ENCODE peak calls at places on chromosomes 7 and 10, in six cellular contexts. B is Panc1, I is neuronal stem cell, Q is A549, Y is astrocyte, K is cardiac fibroblast. U is an unnamed sample.

GRCh38 chr10:24153016-24153415 is 55.9 kb upstream of the KIAA1217 start:
- DNase-seq in B (no peak), I (no peak), Q (no peak), Y (peak), K (no peak), U (peak)

GRCh38 chr10:21083861-21084260 is 186.8 kb upstream of the NEBL start:
- DNase-seq in B (no peak), I (no peak), Q (no peak), Y (no peak), K (no peak), U (no peak)

GRCh38 chr7:121960678-121961461 is 87.9 kb downstream of the PTPRZ1 start:
- DNase-seq in B (peak), I (no peak), Q (peak), Y (peak), K (peak), U (peak)

GRCh38 chr10:88897019-88897853 is 17.2 kb downstream of the STAMBPL1 start:
- DNase-seq in B (no peak), I (no peak), Q (peak), Y (no peak), K (no peak), U (no peak)

GRCh38 chr10:113665806-113666354 is 2.0 kb upstream of the NRAP start:
- DNase-seq in B (no peak), I (no peak), Q (peak), Y (peak), K (peak), U (peak)

GRCh38 chr10:76558996-76559888 is 1078.4 kb downstream of the KCNMA1 start:
- DNase-seq in B (no peak), I (no peak), Q (no peak), Y (peak), K (peak), U (peak)

GRCh38 chr7:45013465-45013967 is 13.5 kb downstream of the CCM2 start:
- DNase-seq in B (no peak), I (no peak), Q (no peak), Y (no peak), K (no peak), U (no peak)

GRCh38 chr10:122052702-122053101 is 63.7 kb downstream of the TACC2 start:
- DNase-seq in B (no peak), I (no peak), Q (no peak), Y (peak), K (no peak), U (no peak)

GRCh38 chr10:42816917-42817316 is 34.3 kb downstream of the BMS1 start:
- DNase-seq in B (no peak), I (no peak), Q (no peak), Y (no peak), K (no peak), U (no peak)

GRCh38 chr7:29557954-29558353 is 5.7 kb upstream of the PRR15 start:
- DNase-seq in B (no peak), I (no peak), Q (peak), Y (no peak), K (peak), U (peak)

GRCh38 chr10:15744217-15744865 is 24.6 kb upstream of the ITGA8 start:
- DNase-seq in B (peak), I (peak), Q (peak), Y (no peak), K (peak), U (peak)

GRCh38 chr7:17444673-17445072 is 146.2 kb downstream of the AHR start:
- DNase-seq in B (no peak), I (no peak), Q (peak), Y (peak), K (peak), U (peak)

GRCh38 chr10:306654-307185 is 171.5 kb downstream of the ZMYND11 start:
- DNase-seq in B (no peak), I (no peak), Q (no peak), Y (no peak), K (no peak), U (no peak)

GRCh38 chr7:113890326-113891030 is 28.3 kb downstream of the PPP1R3A start:
- DNase-seq in B (no peak), I (no peak), Q (no peak), Y (peak), K (no peak), U (peak)

GRCh38 chr10:89555688-89556445 is 20.5 kb upstream of the SLC16A12 start:
- DNase-seq in B (no peak), I (no peak), Q (peak), Y (no peak), K (peak), U (peak)

GRCh38 chr10:42990721-42991441 is 86.0 kb upstream of the RET start:
- DNase-seq in B (no peak), I (no peak), Q (no peak), Y (no peak), K (no peak), U (no peak)

GRCh38 chr7:1325246-1325645 is 92.6 kb downstream of the UNCX start:
- DNase-seq in B (no peak), I (no peak), Q (no peak), Y (no peak), K (no peak), U (no peak)

GRCh38 chr10:56537984-56538383 is 176.9 kb upstream of the ZWINT start:
- DNase-seq in B (peak), I (no peak), Q (peak), Y (peak), K (peak), U (peak)

GRCh38 chr7:102079140-102080002 is 207.3 kb upstream of the SH2B2 start:
- DNase-seq in B (no peak), I (no peak), Q (no peak), Y (no peak), K (no peak), U (no peak)

GRCh38 chr7:122543891-122544290 is 155.0 kb downstream of the RNF133 start:
- DNase-seq in B (no peak), I (no peak), Q (no peak), Y (no peak), K (no peak), U (peak)

GRCh38 chr7:108296911-108297310 is 159.3 kb downstream of the NRCAM start:
- DNase-seq in B (no peak), I (no peak), Q (no peak), Y (peak), K (no peak), U (no peak)

GRCh38 chr7:82964150-82964882 is 198.4 kb downstream of the PCLO start:
- DNase-seq in B (no peak), I (no peak), Q (no peak), Y (no peak), K (no peak), U (no peak)

GRCh38 chr10:28997736-28998135 is 291.1 kb upstream of the LYZL1 start:
- DNase-seq in B (no peak), I (no peak), Q (peak), Y (peak), K (peak), U (peak)

GRCh38 chr7:157518514-157519175 is 181.8 kb downstream of the DNAJB6 start:
- DNase-seq in B (no peak), I (no peak), Q (no peak), Y (no peak), K (no peak), U (no peak)

GRCh38 chr7:17769918-17770317 is 170.4 kb downstream of the SNX13 start:
- DNase-seq in B (peak), I (peak), Q (peak), Y (peak), K (peak), U (peak)

GRCh38 chr7:111051832-111052231 is 39.1 kb upstream of the LRRN3 start:
- DNase-seq in B (no peak), I (no peak), Q (no peak), Y (no peak), K (no peak), U (no peak)

GRCh38 chr10:33638401-33638800 is 303.9 kb upstream of the NRP1 start:
- DNase-seq in B (no peak), I (no peak), Q (no peak), Y (no peak), K (no peak), U (no peak)

GRCh38 chr10:44935201-44935960 is 24.2 kb upstream of the RASSF4 start:
- DNase-seq in B (no peak), I (no peak), Q (peak), Y (peak), K (peak), U (peak)

GRCh38 chr10:118635674-118636402 is 40.4 kb upstream of the PRLHR start:
- DNase-seq in B (no peak), I (no peak), Q (no peak), Y (no peak), K (no peak), U (no peak)

GRCh38 chr10:102358717-102359382 is 36.7 kb upstream of the NFKB2 start:
- DNase-seq in B (no peak), I (no peak), Q (no peak), Y (peak), K (no peak), U (no peak)

DNA sequence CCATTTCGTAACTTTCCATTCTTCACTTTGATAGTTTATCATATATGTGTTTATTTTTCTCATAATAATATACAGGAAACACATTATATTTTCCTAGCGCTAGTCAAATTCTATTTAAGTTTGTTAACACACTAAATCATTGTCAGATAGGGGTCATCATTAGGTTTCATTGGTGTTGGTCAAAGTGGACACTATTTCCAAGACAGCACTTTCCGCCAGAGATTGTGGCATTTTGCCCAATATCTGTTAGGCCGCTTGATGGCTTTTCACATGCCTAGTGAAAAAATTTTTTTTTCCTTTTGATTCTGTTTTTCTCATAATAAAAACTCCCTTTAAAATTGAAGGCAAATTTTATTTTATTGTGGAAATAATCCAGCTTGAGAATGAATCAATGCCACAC is 495.4 kb upstream of the AKR1E2 start:
- DNase-seq in B (no peak), I (no peak), Q (no peak), Y (no peak), K (no peak), U (no peak)
- H3K4me3 ChIP-seq in B (no peak), I (no peak), Q (no peak), Y (no peak), K (no peak), U (no peak)

GRCh38 chr7:76292206-76292573 is 10.3 kb upstream of the HSPB1 start:
- DNase-seq in B (no peak), I (no peak), Q (no peak), Y (no peak), K (no peak), U (peak)
- H3K4me3 ChIP-seq in B (peak), I (peak), Q (peak), Y (no peak), K (peak), U (peak)

DNA sequence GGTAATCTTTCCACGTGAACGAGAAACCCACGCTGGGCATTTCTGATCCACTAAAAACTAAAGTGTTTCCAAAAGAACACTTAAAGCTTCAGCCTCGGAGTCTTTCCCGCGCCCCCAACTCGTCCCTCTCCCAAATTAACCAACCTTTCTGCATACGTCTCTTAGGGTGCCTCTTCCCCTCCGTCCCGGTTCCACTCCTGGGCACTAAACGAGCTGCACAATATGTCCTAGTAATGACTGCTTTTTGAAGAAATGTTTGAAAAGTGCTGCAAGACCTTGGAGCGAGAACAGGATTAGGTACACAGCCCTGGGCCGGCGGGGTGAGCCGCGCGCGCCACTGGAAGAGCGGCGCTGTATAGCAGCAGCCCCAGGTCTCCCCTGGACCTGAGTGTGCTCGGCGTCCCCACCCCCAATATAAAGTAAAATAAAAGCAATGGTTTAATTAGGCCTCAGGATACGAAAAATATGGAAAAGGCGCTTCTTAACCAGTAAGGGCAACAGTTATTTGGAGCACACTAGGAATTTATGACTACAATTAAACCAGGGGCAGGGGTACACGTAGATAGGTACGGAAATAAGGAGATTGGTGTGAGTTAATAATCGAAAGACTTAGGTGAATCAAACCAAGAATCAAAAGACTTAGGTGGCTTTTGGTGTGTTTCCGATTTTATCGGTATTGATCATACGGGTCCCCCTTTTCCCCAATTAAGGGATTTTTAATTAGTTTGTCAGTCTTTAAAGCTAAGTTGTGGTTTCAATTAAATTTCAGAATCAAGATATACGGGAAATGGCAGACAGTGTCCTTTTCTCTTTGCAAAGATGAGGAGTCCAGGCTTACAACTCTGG is 1.9 kb downstream of the TET1 start:
- DNase-seq in B (no peak), I (peak), Q (no peak), Y (no peak), K (no peak), U (peak)
- H3K4me3 ChIP-seq in B (peak), I (peak), Q (no peak), Y (peak), K (peak), U (peak)

GRCh38 chr10:68106656-68107055 is 2.6 kb upstream of the MYPN start:
- DNase-seq in B (peak), I (no peak), Q (no peak), Y (peak), K (peak), U (peak)

GRCh38 chr10:68103867-68104255 is 5.4 kb upstream of the MYPN start:
- DNase-seq in B (no peak), I (no peak), Q (no peak), Y (no peak), K (no peak), U (no peak)

GRCh38 chr10:68107651-68108449 is 1.4 kb upstream of the MYPN start:
- DNase-seq in B (no peak), I (no peak), Q (no peak), Y (no peak), K (no peak), U (no peak)

GRCh38 chr10:68103237-68103866 is 5.9 kb upstream of the MYPN start:
- DNase-seq in B (no peak), I (no peak), Q (no peak), Y (no peak), K (no peak), U (no peak)

GRCh38 chr10:68105820-68106219 is 3.5 kb upstream of the MYPN start:
- DNase-seq in B (peak), I (no peak), Q (no peak), Y (peak), K (peak), U (peak)
- H3K4me3 ChIP-seq in B (peak), I (no peak), Q (no peak), Y (peak), K (no peak), U (peak)

GRCh38 chr10:3780056-3780765 is 4.8 kb downstream of the KLF6 start:
- DNase-seq in B (no peak), I (no peak), Q (no peak), Y (peak), K (peak), U (peak)

GRCh38 chr10:3776796-3777571 is 8.0 kb downstream of the KLF6 start:
- DNase-seq in B (peak), I (no peak), Q (peak), Y (peak), K (peak), U (peak)

GRCh38 chr10:3778708-3779108 is 6.3 kb downstream of the KLF6 start:
- DNase-seq in B (no peak), I (no peak), Q (no peak), Y (peak), K (no peak), U (peak)

GRCh38 chr10:3779146-3779707 is 5.8 kb downstream of the KLF6 start:
- DNase-seq in B (no peak), I (no peak), Q (no peak), Y (peak), K (peak), U (peak)

GRCh38 chr10:3777876-3778707 is 6.9 kb downstream of the KLF6 start:
- DNase-seq in B (no peak), I (no peak), Q (no peak), Y (no peak), K (peak), U (peak)
- H3K4me3 ChIP-seq in B (peak), I (no peak), Q (no peak), Y (peak), K (peak), U (peak)

GRCh38 chr10:17075510-17075909 is 54.1 kb downstream of the CUBN start:
- DNase-seq in B (peak), I (no peak), Q (peak), Y (peak), K (peak), U (peak)
- H3K4me3 ChIP-seq in B (no peak), I (no peak), Q (no peak), Y (no peak), K (no peak), U (no peak)

GRCh38 chr10:71888248-71888622 is 37.2 kb upstream of the PSAP start:
- DNase-seq in B (no peak), I (no peak), Q (no peak), Y (no peak), K (no peak), U (no peak)
- H3K4me3 ChIP-seq in B (peak), I (peak), Q (peak), Y (peak), K (peak), U (peak)

GRCh38 chr10:58367049-58367448 is 18.2 kb upstream of the TFAM start:
- DNase-seq in B (no peak), I (no peak), Q (no peak), Y (no peak), K (no peak), U (no peak)

GRCh38 chr10:58373446-58373834 is 11.8 kb upstream of the TFAM start:
- DNase-seq in B (no peak), I (no peak), Q (peak), Y (peak), K (no peak), U (no peak)

GRCh38 chr10:58371473-58371872 is 13.7 kb upstream of the TFAM start:
- DNase-seq in B (no peak), I (no peak), Q (no peak), Y (no peak), K (no peak), U (no peak)

DNA sequence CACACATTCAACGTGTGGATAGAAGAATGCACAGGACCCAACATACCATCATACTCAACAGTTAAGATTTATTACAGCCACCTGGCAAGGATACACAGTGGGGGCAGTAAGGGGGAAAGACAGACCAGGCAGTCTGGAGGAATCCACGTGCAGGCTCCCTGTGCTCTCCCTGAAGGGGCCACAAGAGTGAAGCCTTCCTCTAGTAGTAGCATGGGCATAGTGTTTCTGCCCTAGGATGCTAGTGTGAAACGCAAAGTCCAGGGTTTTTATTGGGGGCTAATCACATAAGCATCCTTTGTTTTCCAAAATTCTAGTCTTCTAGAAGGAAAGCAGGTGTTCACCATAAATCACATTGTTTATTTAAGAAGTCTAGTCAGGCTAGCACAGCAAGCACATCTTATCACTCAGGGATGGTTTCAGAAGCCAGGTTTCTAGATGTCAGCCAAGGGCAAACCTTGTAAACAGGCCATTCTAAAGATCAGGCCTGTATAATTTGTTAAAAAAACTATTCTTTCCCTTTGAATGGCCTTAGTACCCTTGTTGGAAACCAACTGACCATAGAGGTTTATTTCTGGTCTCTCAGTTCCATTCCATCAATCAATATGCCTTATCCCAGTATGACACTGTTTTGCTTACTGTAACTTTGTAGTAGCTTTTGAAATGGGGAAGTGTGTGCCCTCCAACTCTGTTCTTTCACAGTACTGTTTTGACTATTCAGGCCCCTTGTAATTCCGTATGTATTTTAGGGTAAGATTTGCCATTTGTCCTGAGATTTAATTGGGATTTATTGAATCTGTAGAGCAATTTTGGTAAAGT is 12.4 kb upstream of the TFAM start:
- DNase-seq in B (no peak), I (no peak), Q (no peak), Y (no peak), K (no peak), U (no peak)
- H3K4me3 ChIP-seq in B (no peak), I (no peak), Q (no peak), Y (no peak), K (no peak), U (no peak)